ENCODE peak calls at places on chromosomes 3 and 15, in nine cellular contexts. K, C, J, G, U, N, M, V and H are unnamed samples.

GRCh38 chr3:183988216-183988790 is 29.4 kb downstream of the ABCC5 start:
- DNase-seq in N (no peak), V (no peak), G (peak; percentile 37), K (no peak), J (no peak), C (no peak), M (no peak), U (no peak), H (no peak)

GRCh38 chr3:142646020-142646783 is 50.0 kb downstream of the PLS1 start:
- DNase-seq in N (no peak), V (no peak), J (no peak), M (no peak), K (no peak), U (no peak), G (peak; percentile 26), C (no peak), H (no peak)

GRCh38 chr3:58157649-58158048 is 53.1 kb downstream of the DNASE1L3 start:
- DNase-seq in V (no peak), G (no peak), J (no peak), C (no peak), M (no peak), K (no peak), N (no peak), U (no peak), H (no peak)

GRCh38 chr15:80791004-80791403 is 11.8 kb downstream of the CEMIP start:
- DNase-seq in V (no peak), C (no peak), J (no peak), K (no peak), G (no peak), N (no peak), U (no peak), M (no peak), H (no peak)

GRCh38 chr3:6602329-6602728 is 258.6 kb upstream of the GRM7 start:
- DNase-seq in U (no peak), G (no peak), N (no peak), K (no peak), V (no peak), M (no peak), J (no peak), C (no peak), H (no peak)

GRCh38 chr15:92109485-92109884 is 256.0 kb downstream of the SLCO3A1 start:
- DNase-seq in V (no peak), M (no peak), C (no peak), K (no peak), G (no peak), U (no peak), N (no peak), J (no peak), H (no peak)

GRCh38 chr3:50177346-50177745 is 14.1 kb upstream of the GNAT1 start:
- DNase-seq in V (no peak), J (no peak), U (peak; percentile 69), K (no peak), N (no peak), C (no peak), M (no peak), G (no peak), H (no peak)

GRCh38 chr3:38029400-38030125 is at the start of gene PLCD1:
- DNase-seq in N (no peak), K (peak; percentile 88), J (no peak), U (peak; percentile 80), M (peak; percentile 94), G (peak; percentile 61), C (no peak), V (peak; percentile 82), H (no peak)

GRCh38 chr3:195352895-195353488 is 82.0 kb upstream of the XXYLT1 start:
- DNase-seq in C (no peak), G (peak; percentile 72), V (no peak), U (no peak), M (no peak), N (no peak), K (peak; percentile 81), J (no peak), H (no peak)

GRCh38 chr3:45509038-45509767 is 85.3 kb upstream of the LIMD1 start:
- DNase-seq in J (no peak), K (peak; percentile 87), V (no peak), N (no peak), C (peak; percentile 24), M (no peak), G (peak; percentile 98), U (no peak), H (no peak)